ENCODE peak calls at places on chromosomes 5 and 9, in nine cellular contexts. X is AG20443; R is NCI-H774; F is H7; I is fibroblast of the aortic adventitia; O is nephron progenitor cell; G is HFFc6; P is activated CD4-positive, alpha-beta T cell treated with anti-CD3 and anti-CD28 coated beads for 4 hours; A is activated CD8-positive, alpha-beta memory T cell treated with anti-CD3 and anti-CD28 coated beads for 4 hours. Y is an unnamed sample.

GRCh38 chr9:76378367-76379073 is 15.7 kb downstream of the RFK start:
- DNase-seq in X (no peak), R (no peak), F (no peak), I (no peak), O (no peak), G (no peak), P (no peak), A (no peak), Y (no peak)

GRCh38 chr5:160556886-160557285 is 135.2 kb downstream of the PTTG1 start:
- DNase-seq in X (peak; percentile 42), R (no peak), F (no peak), I (no peak), O (no peak), G (peak; percentile 38), P (no peak), A (no peak), Y (no peak)

GRCh38 chr5:147479431-147479830 is 30.4 kb downstream of the DPYSL3 start:
- DNase-seq in X (peak; percentile 22), R (no peak), F (no peak), I (no peak), O (no peak), G (no peak), P (no peak), A (no peak), Y (no peak)

GRCh38 chr5:123176224-123176937 is 87.3 kb downstream of the PRDM6 start:
- DNase-seq in X (peak; percentile 59), R (no peak), F (no peak), I (peak; percentile 63), O (no peak), G (peak; percentile 30), P (no peak), A (no peak), Y (no peak)

GRCh38 chr9:27701664-27702063 is 128.4 kb upstream of the C9orf72 start:
- DNase-seq in X (no peak), R (no peak), F (no peak), I (no peak), O (no peak), G (no peak), P (no peak), A (no peak), Y (no peak)

GRCh38 chr5:135124128-135124527 is 90.1 kb upstream of the PITX1 start:
- DNase-seq in X (no peak), R (no peak), F (no peak), I (no peak), O (no peak), G (no peak), P (no peak), A (no peak), Y (no peak)

GRCh38 chr5:115507682-115508081 is 36.9 kb downstream of the FEM1C start:
- DNase-seq in X (peak; percentile 70), R (no peak), F (no peak), I (peak; percentile 46), O (no peak), G (peak; percentile 83), P (no peak), A (no peak), Y (no peak)

GRCh38 chr5:68021958-68022357 is 193.6 kb upstream of the PIK3R1 start:
- DNase-seq in X (no peak), R (no peak), F (no peak), I (no peak), O (no peak), G (no peak), P (no peak), A (no peak), Y (no peak)

GRCh38 chr9:110179734-110180133 is 28.2 kb downstream of the C9orf152 start:
- DNase-seq in X (peak; percentile 38), R (no peak), F (no peak), I (peak; percentile 74), O (no peak), G (peak; percentile 62), P (no peak), A (no peak), Y (no peak)

GRCh38 chr9:134214395-134214765 is 50.0 kb upstream of the RNU6ATAC start:
- DNase-seq in X (no peak), R (no peak), F (peak; percentile 40), I (no peak), O (no peak), G (no peak), P (no peak), A (no peak), Y (no peak)